ENCODE peak calls at places on chromosomes 6 and 20, in ten cellular contexts. One of them, this sample, is unnamed.

GRCh38 chr6:112204350-112204706 is 50.0 kb downstream of the LAMA4 start:
- DNase-seq in body of pancreas: no peak
- DNase-seq in pancreas: no peak
- DNase-seq in astrocyte of the spinal cord: no peak
- DNase-seq in heart right ventricle: no peak
- DNase-seq in fibroblast of mammary gland: no peak
- DNase-seq in CD8-positive, alpha-beta memory T cell: no peak
- DNase-seq in aorta: no peak
- DNase-seq in ascending aorta: no peak
- DNase-seq in CD4-positive, CD25-positive, alpha-beta regulatory T cell: no peak
- DNase-seq in this sample: no peak

GRCh38 chr6:133966654-133967300 is 13.8 kb downstream of the TBPL1 start:
- DNase-seq in body of pancreas: no peak
- DNase-seq in CD8-positive, alpha-beta memory T cell: no peak
- DNase-seq in CD4-positive, CD25-positive, alpha-beta regulatory T cell: no peak
- DNase-seq in heart right ventricle: no peak
- DNase-seq in pancreas: no peak
- DNase-seq in fibroblast of mammary gland: no peak
- DNase-seq in aorta: no peak
- DNase-seq in astrocyte of the spinal cord: no peak
- DNase-seq in ascending aorta: no peak
- DNase-seq in this sample: no peak

GRCh38 chr6:43716099-43716498 is 28.5 kb upstream of the MRPS18A start:
- DNase-seq in aorta: peak; percentile 80
- DNase-seq in CD8-positive, alpha-beta memory T cell: no peak
- DNase-seq in heart right ventricle: no peak
- DNase-seq in body of pancreas: no peak
- DNase-seq in astrocyte of the spinal cord: peak; percentile 68
- DNase-seq in fibroblast of mammary gland: no peak
- DNase-seq in pancreas: no peak
- DNase-seq in ascending aorta: no peak
- DNase-seq in CD4-positive, CD25-positive, alpha-beta regulatory T cell: no peak
- DNase-seq in this sample: peak; percentile 28

GRCh38 chr6:146041282-146041681 is 12.4 kb downstream of the GRM1 start:
- DNase-seq in CD4-positive, CD25-positive, alpha-beta regulatory T cell: no peak
- DNase-seq in aorta: no peak
- DNase-seq in ascending aorta: no peak
- DNase-seq in body of pancreas: no peak
- DNase-seq in pancreas: no peak
- DNase-seq in fibroblast of mammary gland: peak; percentile 23
- DNase-seq in heart right ventricle: no peak
- DNase-seq in astrocyte of the spinal cord: peak; percentile 29
- DNase-seq in CD8-positive, alpha-beta memory T cell: no peak
- DNase-seq in this sample: peak; percentile 49

GRCh38 chr6:10409766-10410209 is 5.1 kb downstream of the TFAP2A start:
- DNase-seq in aorta: no peak
- DNase-seq in CD8-positive, alpha-beta memory T cell: no peak
- DNase-seq in body of pancreas: no peak
- DNase-seq in heart right ventricle: no peak
- DNase-seq in ascending aorta: no peak
- DNase-seq in astrocyte of the spinal cord: no peak
- DNase-seq in pancreas: peak; percentile 51
- DNase-seq in fibroblast of mammary gland: no peak
- DNase-seq in CD4-positive, CD25-positive, alpha-beta regulatory T cell: no peak
- DNase-seq in this sample: no peak

GRCh38 chr6:27617700-27618689 is 145.1 kb upstream of the ZNF184 start:
- DNase-seq in body of pancreas: no peak
- DNase-seq in fibroblast of mammary gland: peak; percentile 62
- DNase-seq in CD8-positive, alpha-beta memory T cell: no peak
- DNase-seq in pancreas: no peak
- DNase-seq in astrocyte of the spinal cord: peak; percentile 48
- DNase-seq in heart right ventricle: no peak
- DNase-seq in ascending aorta: no peak
- DNase-seq in CD4-positive, CD25-positive, alpha-beta regulatory T cell: no peak
- DNase-seq in aorta: no peak
- DNase-seq in this sample: peak; percentile 45

GRCh38 chr6:72811971-72812421 is 190.1 kb downstream of the KCNQ5 start:
- DNase-seq in body of pancreas: no peak
- DNase-seq in astrocyte of the spinal cord: peak; percentile 34
- DNase-seq in fibroblast of mammary gland: peak; percentile 49
- DNase-seq in aorta: no peak
- DNase-seq in pancreas: no peak
- DNase-seq in ascending aorta: no peak
- DNase-seq in CD8-positive, alpha-beta memory T cell: no peak
- DNase-seq in CD4-positive, CD25-positive, alpha-beta regulatory T cell: no peak
- DNase-seq in heart right ventricle: no peak
- DNase-seq in this sample: peak; percentile 15

GRCh38 chr20:19414600-19414999 is 202.2 kb downstream of the SLC24A3 start:
- DNase-seq in ascending aorta: no peak
- DNase-seq in body of pancreas: no peak
- DNase-seq in CD4-positive, CD25-positive, alpha-beta regulatory T cell: no peak
- DNase-seq in aorta: no peak
- DNase-seq in pancreas: no peak
- DNase-seq in astrocyte of the spinal cord: no peak
- DNase-seq in heart right ventricle: no peak
- DNase-seq in CD8-positive, alpha-beta memory T cell: no peak
- DNase-seq in fibroblast of mammary gland: no peak
- DNase-seq in this sample: no peak

GRCh38 chr20:62551408-62552323 is 75.9 kb upstream of the GATA5 start:
- DNase-seq in fibroblast of mammary gland: no peak
- DNase-seq in CD4-positive, CD25-positive, alpha-beta regulatory T cell: peak; percentile 11
- DNase-seq in heart right ventricle: no peak
- DNase-seq in CD8-positive, alpha-beta memory T cell: no peak
- DNase-seq in pancreas: no peak
- DNase-seq in astrocyte of the spinal cord: no peak
- DNase-seq in body of pancreas: no peak
- DNase-seq in ascending aorta: no peak
- DNase-seq in aorta: no peak
- DNase-seq in this sample: no peak

GRCh38 chr20:19738936-19739335 is 19.1 kb upstream of the RIN2 start:
- DNase-seq in heart right ventricle: no peak
- DNase-seq in body of pancreas: no peak
- DNase-seq in pancreas: no peak
- DNase-seq in fibroblast of mammary gland: peak; percentile 18
- DNase-seq in CD8-positive, alpha-beta memory T cell: no peak
- DNase-seq in ascending aorta: no peak
- DNase-seq in CD4-positive, CD25-positive, alpha-beta regulatory T cell: no peak
- DNase-seq in aorta: no peak
- DNase-seq in astrocyte of the spinal cord: peak; percentile 9
- DNase-seq in this sample: no peak

GRCh38 chr20:32336918-32337347 is 21.2 kb upstream of the ASXL1 start:
- DNase-seq in ascending aorta: no peak
- DNase-seq in body of pancreas: no peak
- DNase-seq in CD4-positive, CD25-positive, alpha-beta regulatory T cell: peak; percentile 36
- DNase-seq in pancreas: no peak
- DNase-seq in astrocyte of the spinal cord: peak; percentile 42
- DNase-seq in aorta: no peak
- DNase-seq in fibroblast of mammary gland: peak; percentile 60
- DNase-seq in CD8-positive, alpha-beta memory T cell: peak; percentile 39
- DNase-seq in heart right ventricle: no peak
- DNase-seq in this sample: peak; percentile 66

GRCh38 chr20:37564388-37565133 is 36.9 kb upstream of the BLCAP start:
- DNase-seq in aorta: no peak
- DNase-seq in fibroblast of mammary gland: peak; percentile 5
- DNase-seq in ascending aorta: peak; percentile 51
- DNase-seq in pancreas: peak; percentile 80
- DNase-seq in body of pancreas: peak; percentile 35
- DNase-seq in heart right ventricle: peak; percentile 16
- DNase-seq in CD4-positive, CD25-positive, alpha-beta regulatory T cell: peak; percentile 17
- DNase-seq in astrocyte of the spinal cord: peak; percentile 7
- DNase-seq in CD8-positive, alpha-beta memory T cell: peak; percentile 7
- DNase-seq in this sample: peak; percentile 16

GRCh38 chr6:15443119-15443518 is 197.2 kb downstream of the JARID2 start:
- DNase-seq in fibroblast of mammary gland: peak; percentile 89
- DNase-seq in aorta: no peak
- DNase-seq in ascending aorta: no peak
- DNase-seq in heart right ventricle: no peak
- DNase-seq in pancreas: no peak
- DNase-seq in body of pancreas: no peak
- DNase-seq in CD4-positive, CD25-positive, alpha-beta regulatory T cell: no peak
- DNase-seq in CD8-positive, alpha-beta memory T cell: no peak
- DNase-seq in astrocyte of the spinal cord: peak; percentile 85
- DNase-seq in this sample: peak; percentile 85

GRCh38 chr6:136736281-136736960 is 55.9 kb downstream of the MAP3K5 start:
- DNase-seq in aorta: no peak
- DNase-seq in astrocyte of the spinal cord: no peak
- DNase-seq in heart right ventricle: no peak
- DNase-seq in ascending aorta: no peak
- DNase-seq in CD4-positive, CD25-positive, alpha-beta regulatory T cell: no peak
- DNase-seq in CD8-positive, alpha-beta memory T cell: no peak
- DNase-seq in pancreas: no peak
- DNase-seq in body of pancreas: no peak
- DNase-seq in fibroblast of mammary gland: no peak
- DNase-seq in this sample: no peak

GRCh38 chr20:16205505-16205904 is 367.7 kb downstream of the KIF16B start:
- DNase-seq in aorta: no peak
- DNase-seq in ascending aorta: no peak
- DNase-seq in CD4-positive, CD25-positive, alpha-beta regulatory T cell: no peak
- DNase-seq in pancreas: no peak
- DNase-seq in astrocyte of the spinal cord: peak; percentile 9
- DNase-seq in fibroblast of mammary gland: no peak
- DNase-seq in body of pancreas: no peak
- DNase-seq in CD8-positive, alpha-beta memory T cell: no peak
- DNase-seq in heart right ventricle: no peak
- DNase-seq in this sample: no peak

GRCh38 chr20:49483706-49484101 is 1.2 kb upstream of the KCNB1 start:
- DNase-seq in astrocyte of the spinal cord: no peak
- DNase-seq in aorta: no peak
- DNase-seq in fibroblast of mammary gland: no peak
- DNase-seq in ascending aorta: no peak
- DNase-seq in pancreas: peak; percentile 74
- DNase-seq in CD8-positive, alpha-beta memory T cell: no peak
- DNase-seq in CD4-positive, CD25-positive, alpha-beta regulatory T cell: no peak
- DNase-seq in body of pancreas: no peak
- DNase-seq in heart right ventricle: no peak
- DNase-seq in this sample: no peak

GRCh38 chr20:49481116-49481515 is 1.4 kb downstream of the KCNB1 start:
- DNase-seq in CD8-positive, alpha-beta memory T cell: no peak
- DNase-seq in fibroblast of mammary gland: no peak
- DNase-seq in heart right ventricle: no peak
- DNase-seq in astrocyte of the spinal cord: no peak
- DNase-seq in pancreas: no peak
- DNase-seq in body of pancreas: no peak
- DNase-seq in CD4-positive, CD25-positive, alpha-beta regulatory T cell: no peak
- DNase-seq in aorta: no peak
- DNase-seq in ascending aorta: no peak
- DNase-seq in this sample: no peak

GRCh38 chr20:49482621-49483017 is at the start of gene KCNB1:
- DNase-seq in CD8-positive, alpha-beta memory T cell: peak; percentile 18
- DNase-seq in astrocyte of the spinal cord: peak; percentile 32
- DNase-seq in ascending aorta: peak; percentile 77
- DNase-seq in heart right ventricle: peak; percentile 58
- DNase-seq in aorta: peak; percentile 65
- DNase-seq in CD4-positive, CD25-positive, alpha-beta regulatory T cell: peak; percentile 30
- DNase-seq in pancreas: peak; percentile 80
- DNase-seq in body of pancreas: peak; percentile 46
- DNase-seq in fibroblast of mammary gland: peak; percentile 18
- DNase-seq in this sample: peak; percentile 58

GRCh38 chr20:49483018-49483705 is 694 bp upstream of the KCNB1 start:
- DNase-seq in body of pancreas: no peak
- DNase-seq in astrocyte of the spinal cord: no peak
- DNase-seq in aorta: no peak
- DNase-seq in pancreas: no peak
- DNase-seq in fibroblast of mammary gland: no peak
- DNase-seq in ascending aorta: no peak
- DNase-seq in CD4-positive, CD25-positive, alpha-beta regulatory T cell: no peak
- DNase-seq in heart right ventricle: no peak
- DNase-seq in CD8-positive, alpha-beta memory T cell: no peak
- DNase-seq in this sample: no peak

GRCh38 chr20:49482173-49482572 is 295 bp downstream of the KCNB1 start:
- DNase-seq in astrocyte of the spinal cord: no peak
- DNase-seq in body of pancreas: no peak
- DNase-seq in pancreas: peak; percentile 68
- DNase-seq in CD8-positive, alpha-beta memory T cell: no peak
- DNase-seq in heart right ventricle: no peak
- DNase-seq in ascending aorta: no peak
- DNase-seq in aorta: no peak
- DNase-seq in CD4-positive, CD25-positive, alpha-beta regulatory T cell: no peak
- DNase-seq in fibroblast of mammary gland: no peak
- DNase-seq in this sample: no peak
- H3K4me3 ChIP-seq in astrocyte of the spinal cord: no peak overlapping the region
- H3K4me3 ChIP-seq in body of pancreas: no peak overlapping the region
- H3K4me3 ChIP-seq in pancreas: no peak overlapping the region
- H3K4me3 ChIP-seq in CD8-positive, alpha-beta memory T cell: no peak overlapping the region
- H3K4me3 ChIP-seq in heart right ventricle: no peak overlapping the region
- H3K4me3 ChIP-seq in ascending aorta: no peak overlapping the region
- H3K4me3 ChIP-seq in aorta: no peak overlapping the region
- H3K4me3 ChIP-seq in CD4-positive, CD25-positive, alpha-beta regulatory T cell: no peak overlapping the region
- H3K4me3 ChIP-seq in fibroblast of mammary gland: no peak overlapping the region
- H3K4me3 ChIP-seq in this sample: no peak overlapping the region

DNA sequence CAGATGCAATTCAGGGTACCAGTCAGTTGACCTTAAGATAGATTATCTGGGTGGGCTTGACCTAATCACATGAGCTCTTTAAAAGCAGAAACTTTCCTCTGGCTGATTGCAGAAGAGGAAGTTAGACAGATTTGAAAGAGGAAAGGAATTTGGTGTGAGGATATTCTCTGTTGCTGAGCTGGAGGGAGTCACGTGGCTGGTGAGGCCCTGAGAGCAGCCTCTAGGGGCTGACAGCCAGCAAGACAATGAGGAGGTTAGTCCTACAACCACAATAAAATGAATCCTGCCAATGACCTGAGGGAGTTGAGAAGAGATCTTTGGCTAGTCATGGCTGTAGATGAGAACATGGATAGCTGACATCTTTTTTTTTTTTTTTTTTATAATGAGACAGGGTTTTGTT is 87.0 kb upstream of the B3GAT2 start:
- DNase-seq in ascending aorta: no peak
- DNase-seq in pancreas: no peak
- DNase-seq in body of pancreas: no peak
- DNase-seq in CD4-positive, CD25-positive, alpha-beta regulatory T cell: no peak
- DNase-seq in CD8-positive, alpha-beta memory T cell: no peak
- DNase-seq in aorta: peak; percentile 52
- DNase-seq in fibroblast of mammary gland: peak; percentile 17
- DNase-seq in heart right ventricle: no peak
- DNase-seq in astrocyte of the spinal cord: no peak
- DNase-seq in this sample: no peak
- H3K4me3 ChIP-seq in ascending aorta: no peak overlapping the region
- H3K4me3 ChIP-seq in pancreas: no peak overlapping the region
- H3K4me3 ChIP-seq in body of pancreas: no peak overlapping the region
- H3K4me3 ChIP-seq in CD4-positive, CD25-positive, alpha-beta regulatory T cell: no peak overlapping the region
- H3K4me3 ChIP-seq in CD8-positive, alpha-beta memory T cell: no peak overlapping the region
- H3K4me3 ChIP-seq in aorta: no peak overlapping the region
- H3K4me3 ChIP-seq in fibroblast of mammary gland: no peak overlapping the region
- H3K4me3 ChIP-seq in heart right ventricle: no peak overlapping the region
- H3K4me3 ChIP-seq in astrocyte of the spinal cord: no peak overlapping the region
- H3K4me3 ChIP-seq in this sample: no peak overlapping the region

GRCh38 chr6:35018184-35018523 is 123.0 kb downstream of the TCP11 start:
- DNase-seq in CD8-positive, alpha-beta memory T cell: no peak
- DNase-seq in heart right ventricle: no peak
- DNase-seq in pancreas: no peak
- DNase-seq in ascending aorta: no peak
- DNase-seq in body of pancreas: no peak
- DNase-seq in astrocyte of the spinal cord: no peak
- DNase-seq in fibroblast of mammary gland: no peak
- DNase-seq in CD4-positive, CD25-positive, alpha-beta regulatory T cell: no peak
- DNase-seq in aorta: no peak
- DNase-seq in this sample: no peak
- H3K4me3 ChIP-seq in CD8-positive, alpha-beta memory T cell: no peak overlapping the region
- H3K4me3 ChIP-seq in heart right ventricle: peak overlapping the region; percentile 73
- H3K4me3 ChIP-seq in pancreas: no peak overlapping the region
- H3K4me3 ChIP-seq in ascending aorta: peak overlapping the region; percentile 73
- H3K4me3 ChIP-seq in body of pancreas: no peak overlapping the region
- H3K4me3 ChIP-seq in astrocyte of the spinal cord: no peak overlapping the region
- H3K4me3 ChIP-seq in fibroblast of mammary gland: no peak overlapping the region
- H3K4me3 ChIP-seq in CD4-positive, CD25-positive, alpha-beta regulatory T cell: no peak overlapping the region
- H3K4me3 ChIP-seq in aorta: peak overlapping the region; percentile 36
- H3K4me3 ChIP-seq in this sample: no peak overlapping the region

GRCh38 chr6:26323525-26324294 is 41.3 kb upstream of the BTN3A2 start:
- DNase-seq in astrocyte of the spinal cord: no peak
- DNase-seq in CD4-positive, CD25-positive, alpha-beta regulatory T cell: no peak
- DNase-seq in ascending aorta: no peak
- DNase-seq in pancreas: no peak
- DNase-seq in CD8-positive, alpha-beta memory T cell: no peak
- DNase-seq in heart right ventricle: no peak
- DNase-seq in aorta: no peak
- DNase-seq in body of pancreas: no peak
- DNase-seq in fibroblast of mammary gland: no peak
- DNase-seq in this sample: no peak
- H3K4me3 ChIP-seq in astrocyte of the spinal cord: no peak overlapping the region
- H3K4me3 ChIP-seq in CD4-positive, CD25-positive, alpha-beta regulatory T cell: no peak overlapping the region
- H3K4me3 ChIP-seq in ascending aorta: no peak overlapping the region
- H3K4me3 ChIP-seq in pancreas: no peak overlapping the region
- H3K4me3 ChIP-seq in CD8-positive, alpha-beta memory T cell: no peak overlapping the region
- H3K4me3 ChIP-seq in heart right ventricle: no peak overlapping the region
- H3K4me3 ChIP-seq in aorta: no peak overlapping the region
- H3K4me3 ChIP-seq in body of pancreas: no peak overlapping the region
- H3K4me3 ChIP-seq in fibroblast of mammary gland: no peak overlapping the region
- H3K4me3 ChIP-seq in this sample: no peak overlapping the region